ENCODE peak calls at places on chromosomes 4 and X, in seven cellular contexts. D is Calu3; M is stimulated activated CD4-positive, alpha-beta T cell treated with anti-CD3 and anti-CD28 coated beads, Interleukin-4, amount 100 ng/mL, for 48 hours; F is activated CD8-positive, alpha-beta memory T cell treated with anti-CD3 and anti-CD28 coated beads, Interleukin-2, amount 50 U/mL, for 48 hours; U is effector CD4-positive, alpha-beta T cell; Y is endodermal cell; X is fibroblast of gingiva. N is an unnamed sample.

GRCh38 chr4:40995850-40996249 is 218.5 kb downstream of the APBB2 start:
- DNase-seq in U (no peak), D (no peak), Y (no peak), M (no peak), X (peak), F (no peak), N (no peak)

GRCh38 chr4:152044341-152044740 is 283.5 kb upstream of the GATB start:
- DNase-seq in Y (no peak), U (no peak), M (no peak), F (no peak), X (no peak), D (no peak), N (no peak)

GRCh38 chrX:15059488-15059887 is 186.3 kb downstream of the MOSPD2 start:
- DNase-seq in F (no peak), X (no peak), D (no peak), U (no peak), Y (no peak), M (no peak), N (no peak)

GRCh38 chr4:42865572-42866189 is 26.8 kb upstream of the GRXCR1 start:
- DNase-seq in F (no peak), Y (peak), D (peak), M (peak), U (peak), X (peak), N (peak)

GRCh38 chrX:150763810-150764209 is 70.6 kb downstream of the MTMR1 start:
- DNase-seq in D (no peak), X (no peak), M (no peak), U (no peak), Y (peak), F (no peak), N (no peak)

GRCh38 chr4:15774020-15774420 is 4.1 kb upstream of the CD38 start:
- DNase-seq in M (no peak), D (peak), X (no peak), F (no peak), U (no peak), Y (no peak), N (no peak)

GRCh38 chrX:77628294-77629025 is 157.6 kb downstream of the ATRX start:
- DNase-seq in U (no peak), X (no peak), Y (no peak), F (no peak), M (no peak), D (no peak), N (no peak)

GRCh38 chrX:80237072-80237471 is 183.2 kb upstream of the TENT5D start:
- DNase-seq in M (no peak), Y (peak), D (no peak), F (no peak), U (no peak), X (no peak), N (no peak)

GRCh38 chrX:68090266-68090665 is 343.0 kb downstream of the OPHN1 start:
- DNase-seq in M (no peak), D (no peak), Y (no peak), U (no peak), X (no peak), F (no peak), N (no peak)

GRCh38 chr4:52368895-52369294 is 290.2 kb downstream of the USP46 start:
- DNase-seq in M (no peak), F (no peak), X (no peak), D (no peak), Y (no peak), U (no peak), N (no peak)

GRCh38 chr4:25922812-25923369 is 8.9 kb downstream of the SMIM20 start:
- DNase-seq in Y (no peak), U (no peak), X (no peak), F (no peak), M (no peak), D (no peak), N (no peak)

GRCh38 chrX:118164138-118164537 is 47.5 kb upstream of the KLHL13 start:
- DNase-seq in D (no peak), F (no peak), U (no peak), X (peak), M (no peak), Y (no peak), N (no peak)

GRCh38 chr4:121192500-121192899 is 28.4 kb upstream of the TNIP3 start:
- DNase-seq in X (peak), M (no peak), U (no peak), Y (peak), D (no peak), F (no peak), N (no peak)

GRCh38 chr4:24584175-24584850 is at the start of gene DHX15:
- DNase-seq in X (peak), D (peak), Y (peak), U (peak), F (peak), M (peak), N (peak)

GRCh38 chr4:121658125-121658524 is 38.7 kb downstream of the ANXA5 start:
- DNase-seq in Y (no peak), U (no peak), D (no peak), M (no peak), F (no peak), X (no peak), N (no peak)

GRCh38 chrX:41412261-41413167 is 34.6 kb upstream of the NYX start:
- DNase-seq in X (no peak), D (peak), M (no peak), Y (no peak), F (no peak), U (no peak), N (no peak)

GRCh38 chrX:50579955-50580354 is 109.3 kb upstream of the DGKK start:
- DNase-seq in M (peak), X (peak), F (no peak), D (peak), Y (peak), U (peak), N (no peak)

GRCh38 chr4:186936496-186937375 is 213.1 kb upstream of the FAT1 start:
- DNase-seq in F (no peak), M (no peak), Y (no peak), X (peak), D (peak), U (no peak), N (no peak)

GRCh38 chr4:55635282-55635681 is 816 bp downstream of the NMU start:
- DNase-seq in U (no peak), M (no peak), F (no peak), X (no peak), D (no peak), Y (peak), N (no peak)

GRCh38 chr4:181855307-181855706 is 387.9 kb upstream of the TENM3 start:
- DNase-seq in M (no peak), F (no peak), Y (no peak), X (no peak), D (no peak), U (no peak), N (no peak)

N was measured in T-helper 9 cell.